ENCODE peak calls at places on chromosomes 13 and 19, in eight cellular contexts. One of them, this sample, is unnamed.

GRCh38 chr13:45695198-45695730 is 6.9 kb upstream of the CBY2 start:
- DNase-seq in adrenal gland: no peak
- DNase-seq in right cardiac atrium: no peak
- DNase-seq in thoracic aorta: no peak
- DNase-seq in foreskin keratinocyte: no peak
- DNase-seq in heart right ventricle: no peak
- DNase-seq in mammary epithelial cell: no peak
- DNase-seq in WERI-Rb-1: no peak
- DNase-seq in this sample: no peak

GRCh38 chr19:10766681-10767201 is 48.9 kb downstream of the DNM2 start:
- DNase-seq in adrenal gland: peak; percentile 82
- DNase-seq in right cardiac atrium: peak; percentile 57
- DNase-seq in thoracic aorta: no peak
- DNase-seq in foreskin keratinocyte: no peak
- DNase-seq in heart right ventricle: no peak
- DNase-seq in mammary epithelial cell: no peak
- DNase-seq in WERI-Rb-1: no peak
- DNase-seq in this sample: no peak

GRCh38 chr13:113758651-113759524 is at the start of gene TMEM255B:
- DNase-seq in adrenal gland: peak; percentile 89
- DNase-seq in right cardiac atrium: peak; percentile 85
- DNase-seq in thoracic aorta: peak; percentile 49
- DNase-seq in foreskin keratinocyte: no peak
- DNase-seq in heart right ventricle: peak; percentile 89
- DNase-seq in mammary epithelial cell: peak; percentile 65
- DNase-seq in WERI-Rb-1: peak; percentile 94
- DNase-seq in this sample: peak; percentile 41

GRCh38 chr19:58361900-58362271 is 665 bp downstream of the ZNF497 start:
- DNase-seq in adrenal gland: peak; percentile 43
- DNase-seq in right cardiac atrium: peak; percentile 58
- DNase-seq in thoracic aorta: no peak
- DNase-seq in foreskin keratinocyte: no peak
- DNase-seq in heart right ventricle: peak; percentile 47
- DNase-seq in mammary epithelial cell: no peak
- DNase-seq in WERI-Rb-1: peak; percentile 79
- DNase-seq in this sample: no peak

GRCh38 chr13:38824342-38824741 is 137.5 kb downstream of the FREM2 start:
- DNase-seq in adrenal gland: no peak
- DNase-seq in right cardiac atrium: no peak
- DNase-seq in thoracic aorta: no peak
- DNase-seq in foreskin keratinocyte: peak; percentile 12
- DNase-seq in heart right ventricle: no peak
- DNase-seq in mammary epithelial cell: peak; percentile 69
- DNase-seq in WERI-Rb-1: no peak
- DNase-seq in this sample: no peak

GRCh38 chr13:34340534-34340933 is 522.6 kb downstream of the RFC3 start:
- DNase-seq in adrenal gland: peak; percentile 62
- DNase-seq in right cardiac atrium: no peak
- DNase-seq in thoracic aorta: no peak
- DNase-seq in foreskin keratinocyte: peak; percentile 69
- DNase-seq in heart right ventricle: no peak
- DNase-seq in mammary epithelial cell: peak; percentile 90
- DNase-seq in WERI-Rb-1: no peak
- DNase-seq in this sample: no peak

GRCh38 chr13:34349091-34349722 is 531.3 kb downstream of the RFC3 start:
- DNase-seq in adrenal gland: peak; percentile 61
- DNase-seq in right cardiac atrium: peak; percentile 31
- DNase-seq in thoracic aorta: no peak
- DNase-seq in foreskin keratinocyte: peak; percentile 47
- DNase-seq in heart right ventricle: peak; percentile 77
- DNase-seq in mammary epithelial cell: peak; percentile 85
- DNase-seq in WERI-Rb-1: no peak
- DNase-seq in this sample: no peak

GRCh38 chr13:112690242-112690943 is 555 bp downstream of the ATP11A start:
- DNase-seq in adrenal gland: peak; percentile 52
- DNase-seq in right cardiac atrium: peak; percentile 64
- DNase-seq in thoracic aorta: no peak
- DNase-seq in foreskin keratinocyte: no peak
- DNase-seq in heart right ventricle: peak; percentile 43
- DNase-seq in mammary epithelial cell: peak; percentile 26
- DNase-seq in WERI-Rb-1: peak; percentile 73
- DNase-seq in this sample: no peak

GRCh38 chr13:53783466-53783865 is 754.9 kb downstream of the OLFM4 start:
- DNase-seq in adrenal gland: no peak
- DNase-seq in right cardiac atrium: no peak
- DNase-seq in thoracic aorta: no peak
- DNase-seq in foreskin keratinocyte: no peak
- DNase-seq in heart right ventricle: no peak
- DNase-seq in mammary epithelial cell: no peak
- DNase-seq in WERI-Rb-1: no peak
- DNase-seq in this sample: no peak

GRCh38 chr13:51729853-51730553 is 74.0 kb downstream of the DHRS12 start:
- DNase-seq in adrenal gland: peak; percentile 83
- DNase-seq in right cardiac atrium: peak; percentile 60
- DNase-seq in thoracic aorta: peak; percentile 28
- DNase-seq in foreskin keratinocyte: peak; percentile 50
- DNase-seq in heart right ventricle: no peak
- DNase-seq in mammary epithelial cell: peak; percentile 77
- DNase-seq in WERI-Rb-1: no peak
- DNase-seq in this sample: peak; percentile 44

GRCh38 chr19:39841041-39841440 is 5.1 kb downstream of the FBL start:
- DNase-seq in adrenal gland: no peak
- DNase-seq in right cardiac atrium: no peak
- DNase-seq in thoracic aorta: no peak
- DNase-seq in foreskin keratinocyte: no peak
- DNase-seq in heart right ventricle: no peak
- DNase-seq in mammary epithelial cell: no peak
- DNase-seq in WERI-Rb-1: no peak
- DNase-seq in this sample: no peak
- H3K27ac ChIP-seq in adrenal gland: peak overlapping the region; percentile 84
- H3K27ac ChIP-seq in right cardiac atrium: no peak overlapping the region
- H3K27ac ChIP-seq in thoracic aorta: no peak overlapping the region
- H3K27ac ChIP-seq in foreskin keratinocyte: no peak overlapping the region
- H3K27ac ChIP-seq in heart right ventricle: no peak overlapping the region
- H3K27ac ChIP-seq in mammary epithelial cell: no peak overlapping the region
- H3K27ac ChIP-seq in WERI-Rb-1: no peak overlapping the region
- H3K27ac ChIP-seq in this sample: no peak overlapping the region

GRCh38 chr13:29907670-29908069 is 57.3 kb upstream of the UBL3 start:
- DNase-seq in adrenal gland: no peak
- DNase-seq in right cardiac atrium: no peak
- DNase-seq in thoracic aorta: no peak
- DNase-seq in foreskin keratinocyte: no peak
- DNase-seq in heart right ventricle: no peak
- DNase-seq in mammary epithelial cell: no peak
- DNase-seq in WERI-Rb-1: no peak
- DNase-seq in this sample: no peak

GRCh38 chr13:29908917-29909755 is 58.7 kb upstream of the UBL3 start:
- DNase-seq in adrenal gland: no peak
- DNase-seq in right cardiac atrium: no peak
- DNase-seq in thoracic aorta: no peak
- DNase-seq in foreskin keratinocyte: no peak
- DNase-seq in heart right ventricle: no peak
- DNase-seq in mammary epithelial cell: no peak
- DNase-seq in WERI-Rb-1: peak; percentile 7
- DNase-seq in this sample: no peak

GRCh38 chr13:29905845-29906244 is 55.4 kb upstream of the UBL3 start:
- DNase-seq in adrenal gland: no peak
- DNase-seq in right cardiac atrium: no peak
- DNase-seq in thoracic aorta: no peak
- DNase-seq in foreskin keratinocyte: no peak
- DNase-seq in heart right ventricle: no peak
- DNase-seq in mammary epithelial cell: peak; percentile 70
- DNase-seq in WERI-Rb-1: no peak
- DNase-seq in this sample: peak; percentile 72

GRCh38 chr13:29908411-29908810 is 58.0 kb upstream of the UBL3 start:
- DNase-seq in adrenal gland: no peak
- DNase-seq in right cardiac atrium: peak; percentile 34
- DNase-seq in thoracic aorta: no peak
- DNase-seq in foreskin keratinocyte: no peak
- DNase-seq in heart right ventricle: no peak
- DNase-seq in mammary epithelial cell: peak; percentile 71
- DNase-seq in WERI-Rb-1: no peak
- DNase-seq in this sample: no peak

DNA sequence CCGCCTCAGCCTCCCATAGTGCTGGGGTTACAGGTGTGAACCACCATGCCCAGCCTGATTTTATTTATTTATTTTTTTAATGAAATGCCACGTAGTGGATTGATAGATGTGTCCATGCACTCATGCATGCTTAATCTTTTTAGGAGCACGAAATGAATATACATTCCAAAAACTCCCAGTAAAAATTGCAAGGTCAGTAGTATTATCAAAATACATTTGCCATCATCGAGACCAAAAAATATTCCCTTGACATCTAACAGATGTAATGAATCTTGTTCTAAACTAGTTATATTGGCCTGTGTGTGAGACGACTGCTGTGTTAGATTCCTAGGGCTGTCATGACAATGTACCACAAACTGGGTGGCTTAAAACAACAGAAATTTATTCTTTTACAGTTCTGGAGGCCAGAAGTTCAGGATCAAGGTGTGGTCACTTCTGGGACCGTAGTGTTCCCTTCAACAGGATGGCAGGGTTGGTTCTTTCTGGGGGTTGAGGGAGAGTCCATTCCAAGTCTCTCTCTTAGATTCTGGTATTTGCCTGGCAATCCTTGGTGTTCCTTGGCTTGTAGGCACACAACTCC is 56.1 kb upstream of the UBL3 start:
- DNase-seq in adrenal gland: no peak
- DNase-seq in right cardiac atrium: no peak
- DNase-seq in thoracic aorta: no peak
- DNase-seq in foreskin keratinocyte: no peak
- DNase-seq in heart right ventricle: no peak
- DNase-seq in mammary epithelial cell: no peak
- DNase-seq in WERI-Rb-1: no peak
- DNase-seq in this sample: no peak
- H3K27ac ChIP-seq in adrenal gland: no peak overlapping the region
- H3K27ac ChIP-seq in right cardiac atrium: no peak overlapping the region
- H3K27ac ChIP-seq in thoracic aorta: no peak overlapping the region
- H3K27ac ChIP-seq in foreskin keratinocyte: no peak overlapping the region
- H3K27ac ChIP-seq in heart right ventricle: no peak overlapping the region
- H3K27ac ChIP-seq in mammary epithelial cell: no peak overlapping the region
- H3K27ac ChIP-seq in WERI-Rb-1: no peak overlapping the region
- H3K27ac ChIP-seq in this sample: no peak overlapping the region

DNA sequence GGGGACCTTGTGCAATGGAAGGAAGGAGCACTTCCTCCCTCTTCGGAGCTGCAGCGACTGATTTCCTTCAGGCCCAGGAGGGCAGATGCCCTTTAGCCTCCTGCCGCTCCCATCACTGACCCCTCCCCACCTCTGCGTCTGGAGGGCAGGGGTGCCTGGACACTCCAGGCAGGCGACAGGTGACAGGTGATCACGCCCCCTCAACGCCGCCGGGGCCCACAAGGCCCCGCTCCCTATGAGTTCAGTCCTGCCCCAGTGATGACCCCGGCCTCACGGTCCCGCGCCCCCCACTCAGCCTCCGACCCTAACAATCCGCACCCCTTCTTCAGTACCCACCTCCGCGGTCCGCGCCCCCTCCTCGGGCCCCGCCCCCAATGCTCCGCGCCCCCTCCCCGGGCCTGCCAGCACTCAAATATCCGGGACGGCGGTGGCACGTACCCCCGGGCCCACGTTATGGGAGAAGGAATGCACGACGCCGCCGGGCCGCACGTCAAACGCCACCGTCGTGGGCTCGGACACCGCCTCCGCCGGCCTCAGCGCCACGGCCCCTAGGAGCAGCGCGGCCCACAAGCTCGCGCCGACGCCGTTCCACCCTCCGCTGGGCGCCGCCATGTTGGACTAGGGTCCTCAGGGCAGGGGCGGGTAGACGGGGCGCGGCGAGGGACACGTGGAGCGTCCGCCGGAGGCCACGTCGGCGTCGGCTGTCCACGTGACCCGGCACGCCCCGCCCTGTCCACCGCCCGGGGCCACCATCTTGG is at the start of gene MYDGF:
- DNase-seq in adrenal gland: peak; percentile 96
- DNase-seq in right cardiac atrium: peak; percentile 96
- DNase-seq in thoracic aorta: peak; percentile 53
- DNase-seq in foreskin keratinocyte: peak; percentile 37
- DNase-seq in heart right ventricle: peak; percentile 93
- DNase-seq in mammary epithelial cell: peak; percentile 81
- DNase-seq in WERI-Rb-1: peak; percentile 93
- DNase-seq in this sample: peak; percentile 95
- H3K27ac ChIP-seq in adrenal gland: peak within 1 kb of the TSS; percentile 72
- H3K27ac ChIP-seq in right cardiac atrium: peak within 1 kb of the TSS; percentile 78
- H3K27ac ChIP-seq in thoracic aorta: no peak within 1 kb of the TSS
- H3K27ac ChIP-seq in foreskin keratinocyte: peak within 1 kb of the TSS; percentile 56
- H3K27ac ChIP-seq in heart right ventricle: peak within 1 kb of the TSS; percentile 84
- H3K27ac ChIP-seq in mammary epithelial cell: peak within 1 kb of the TSS; percentile 59
- H3K27ac ChIP-seq in WERI-Rb-1: peak within 1 kb of the TSS; percentile 89
- H3K27ac ChIP-seq in this sample: peak within 1 kb of the TSS; percentile 65

DNA sequence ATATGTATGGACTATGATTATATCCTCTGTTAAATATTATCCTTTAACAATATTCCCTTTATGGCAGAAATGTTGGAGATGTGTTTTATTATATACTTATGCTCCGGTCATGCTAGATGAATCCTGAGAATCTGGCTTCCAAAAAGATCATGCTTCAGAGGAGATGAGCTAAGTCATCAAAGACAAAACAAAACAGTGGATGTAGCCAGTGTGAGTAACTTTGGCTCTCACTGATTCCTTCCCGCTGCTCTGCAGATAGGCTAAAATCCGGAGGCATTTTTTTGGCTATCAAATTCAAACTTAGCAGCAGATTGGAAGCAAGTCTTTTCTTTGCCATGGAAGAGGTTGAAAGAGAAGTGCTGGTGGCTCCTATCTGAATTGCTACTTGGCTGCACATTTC is 295.9 kb downstream of the GPC6 start:
- DNase-seq in adrenal gland: no peak
- DNase-seq in right cardiac atrium: no peak
- DNase-seq in thoracic aorta: no peak
- DNase-seq in foreskin keratinocyte: no peak
- DNase-seq in heart right ventricle: no peak
- DNase-seq in mammary epithelial cell: no peak
- DNase-seq in WERI-Rb-1: no peak
- DNase-seq in this sample: no peak
- H3K27ac ChIP-seq in adrenal gland: no peak overlapping the region
- H3K27ac ChIP-seq in right cardiac atrium: no peak overlapping the region
- H3K27ac ChIP-seq in thoracic aorta: no peak overlapping the region
- H3K27ac ChIP-seq in foreskin keratinocyte: no peak overlapping the region
- H3K27ac ChIP-seq in heart right ventricle: no peak overlapping the region
- H3K27ac ChIP-seq in mammary epithelial cell: no peak overlapping the region
- H3K27ac ChIP-seq in WERI-Rb-1: no peak overlapping the region
- H3K27ac ChIP-seq in this sample: no peak overlapping the region

GRCh38 chr19:34481861-34482379 is 362 bp downstream of the WTIP start:
- DNase-seq in adrenal gland: no peak
- DNase-seq in right cardiac atrium: peak; percentile 49
- DNase-seq in thoracic aorta: no peak
- DNase-seq in foreskin keratinocyte: no peak
- DNase-seq in heart right ventricle: no peak
- DNase-seq in mammary epithelial cell: peak; percentile 24
- DNase-seq in WERI-Rb-1: no peak
- DNase-seq in this sample: no peak
- H3K27ac ChIP-seq in adrenal gland: no peak overlapping the region
- H3K27ac ChIP-seq in right cardiac atrium: peak overlapping the region; percentile 76
- H3K27ac ChIP-seq in thoracic aorta: peak overlapping the region; percentile 79
- H3K27ac ChIP-seq in foreskin keratinocyte: no peak overlapping the region
- H3K27ac ChIP-seq in heart right ventricle: peak overlapping the region; percentile 77
- H3K27ac ChIP-seq in mammary epithelial cell: no peak overlapping the region
- H3K27ac ChIP-seq in WERI-Rb-1: no peak overlapping the region
- H3K27ac ChIP-seq in this sample: peak overlapping the region; percentile 91

GRCh38 chr19:2083174-2083854 is 12.8 kb downstream of the MOB3A start:
- DNase-seq in adrenal gland: no peak
- DNase-seq in right cardiac atrium: no peak
- DNase-seq in thoracic aorta: no peak
- DNase-seq in foreskin keratinocyte: no peak
- DNase-seq in heart right ventricle: peak; percentile 50
- DNase-seq in mammary epithelial cell: no peak
- DNase-seq in WERI-Rb-1: no peak
- DNase-seq in this sample: no peak
- H3K27ac ChIP-seq in adrenal gland: peak overlapping the region; percentile 13
- H3K27ac ChIP-seq in right cardiac atrium: no peak overlapping the region
- H3K27ac ChIP-seq in thoracic aorta: no peak overlapping the region
- H3K27ac ChIP-seq in foreskin keratinocyte: no peak overlapping the region
- H3K27ac ChIP-seq in heart right ventricle: peak overlapping the region; percentile 53
- H3K27ac ChIP-seq in mammary epithelial cell: no peak overlapping the region
- H3K27ac ChIP-seq in WERI-Rb-1: no peak overlapping the region
- H3K27ac ChIP-seq in this sample: no peak overlapping the region

This sample was measured in trophoblast cell.